ENCODE peak calls at places on chromosomes 11 and 22, in ten cellular contexts. L is heart left ventricle, S is HepG2, W is IMR-90, M is uterus, X is esophagus squamous epithelium, B is Peyer's patch, A is stomach, R is HCT116, Y is transverse colon. Q is an unnamed sample.

GRCh38 chr11:114280696-114281095 is 15.5 kb upstream of the NNMT start:
- DNase-seq in L (peak; percentile 64), S (peak; percentile 46), W (peak; percentile 85), M (peak; percentile 67), X (no peak), B (no peak), A (peak; percentile 52), R (peak; percentile 35), Y (no peak), Q (peak; percentile 92)

GRCh38 chr22:37623075-37624016 is 14.7 kb downstream of the GGA1 start:
- DNase-seq in L (peak; percentile 63), S (peak; percentile 50), W (peak; percentile 43), M (peak; percentile 70), X (no peak), B (peak; percentile 77), A (peak; percentile 73), R (no peak), Y (peak; percentile 76), Q (no peak)

GRCh38 chr22:43550024-43550620 is 138.3 kb downstream of the MPPED1 start:
- DNase-seq in L (no peak), S (no peak), W (no peak), M (no peak), X (no peak), B (no peak), A (peak; percentile 4), R (no peak), Y (no peak), Q (no peak)

GRCh38 chr22:27982106-27982505 is 63.0 kb upstream of the PITPNB start:
- DNase-seq in L (no peak), S (no peak), W (no peak), M (no peak), X (no peak), B (no peak), A (peak; percentile 15), R (no peak), Y (no peak), Q (no peak)

GRCh38 chr11:35812850-35813249 is 131.0 kb upstream of the LDLRAD3 start:
- DNase-seq in L (peak; percentile 84), S (no peak), W (no peak), M (peak; percentile 30), X (no peak), B (no peak), A (no peak), R (no peak), Y (no peak), Q (no peak)

GRCh38 chr22:43167001-43167589 is 15.7 kb downstream of the TSPO start:
- DNase-seq in L (peak; percentile 18), S (no peak), W (no peak), M (no peak), X (no peak), B (no peak), A (peak; percentile 47), R (no peak), Y (no peak), Q (no peak)

GRCh38 chr22:36258750-36259619 is 6.1 kb downstream of the APOL1 start:
- DNase-seq in L (peak; percentile 48), S (no peak), W (peak; percentile 64), M (peak; percentile 73), X (no peak), B (no peak), A (no peak), R (no peak), Y (peak; percentile 47), Q (no peak)

GRCh38 chr22:19799322-19800190 is 39.0 kb downstream of the TBX1 start:
- DNase-seq in L (no peak), S (no peak), W (peak; percentile 92), M (peak; percentile 90), X (no peak), B (no peak), A (no peak), R (no peak), Y (no peak), Q (no peak)

GRCh38 chr11:99370557-99371200 is 349.9 kb downstream of the CNTN5 start:
- DNase-seq in L (peak; percentile 65), S (no peak), W (peak; percentile 72), M (no peak), X (no peak), B (no peak), A (no peak), R (no peak), Y (no peak), Q (no peak)

GRCh38 chr11:92225563-92226308 is 1.1 kb downstream of the FAT3 start:
- DNase-seq in L (peak; percentile 27), S (no peak), W (no peak), M (no peak), X (no peak), B (peak; percentile 37), A (no peak), R (no peak), Y (no peak), Q (no peak)

GRCh38 chr11:3824714-3825472 is 15.9 kb downstream of the RHOG start:
- DNase-seq in L (peak; percentile 65), S (peak; percentile 69), W (no peak), M (peak; percentile 42), X (no peak), B (peak; percentile 66), A (peak; percentile 66), R (no peak), Y (peak; percentile 74), Q (no peak)

GRCh38 chr11:3825473-3826154 is 15.1 kb downstream of the RHOG start:
- DNase-seq in L (no peak), S (no peak), W (no peak), M (no peak), X (no peak), B (no peak), A (no peak), R (no peak), Y (no peak), Q (no peak)

GRCh38 chr11:3823762-3824506 is 15.6 kb downstream of the PGAP2 start:
- DNase-seq in L (no peak), S (no peak), W (no peak), M (no peak), X (no peak), B (no peak), A (no peak), R (no peak), Y (no peak), Q (no peak)

GRCh38 chr11:3827434-3828186 is 13.1 kb downstream of the RHOG start:
- DNase-seq in L (no peak), S (no peak), W (no peak), M (no peak), X (no peak), B (no peak), A (no peak), R (no peak), Y (no peak), Q (no peak)

GRCh38 chr11:3826721-3827120 is 14.0 kb downstream of the RHOG start:
- DNase-seq in L (no peak), S (no peak), W (no peak), M (no peak), X (no peak), B (no peak), A (no peak), R (no peak), Y (no peak), Q (no peak)
- H3K4me3 ChIP-seq in L (no peak overlapping the region), S (no peak overlapping the region), W (no peak overlapping the region), M (no peak overlapping the region), X (no peak overlapping the region), B (no peak overlapping the region), A (no peak overlapping the region), R (no peak overlapping the region), Y (no peak overlapping the region), Q (no peak overlapping the region)

DNA sequence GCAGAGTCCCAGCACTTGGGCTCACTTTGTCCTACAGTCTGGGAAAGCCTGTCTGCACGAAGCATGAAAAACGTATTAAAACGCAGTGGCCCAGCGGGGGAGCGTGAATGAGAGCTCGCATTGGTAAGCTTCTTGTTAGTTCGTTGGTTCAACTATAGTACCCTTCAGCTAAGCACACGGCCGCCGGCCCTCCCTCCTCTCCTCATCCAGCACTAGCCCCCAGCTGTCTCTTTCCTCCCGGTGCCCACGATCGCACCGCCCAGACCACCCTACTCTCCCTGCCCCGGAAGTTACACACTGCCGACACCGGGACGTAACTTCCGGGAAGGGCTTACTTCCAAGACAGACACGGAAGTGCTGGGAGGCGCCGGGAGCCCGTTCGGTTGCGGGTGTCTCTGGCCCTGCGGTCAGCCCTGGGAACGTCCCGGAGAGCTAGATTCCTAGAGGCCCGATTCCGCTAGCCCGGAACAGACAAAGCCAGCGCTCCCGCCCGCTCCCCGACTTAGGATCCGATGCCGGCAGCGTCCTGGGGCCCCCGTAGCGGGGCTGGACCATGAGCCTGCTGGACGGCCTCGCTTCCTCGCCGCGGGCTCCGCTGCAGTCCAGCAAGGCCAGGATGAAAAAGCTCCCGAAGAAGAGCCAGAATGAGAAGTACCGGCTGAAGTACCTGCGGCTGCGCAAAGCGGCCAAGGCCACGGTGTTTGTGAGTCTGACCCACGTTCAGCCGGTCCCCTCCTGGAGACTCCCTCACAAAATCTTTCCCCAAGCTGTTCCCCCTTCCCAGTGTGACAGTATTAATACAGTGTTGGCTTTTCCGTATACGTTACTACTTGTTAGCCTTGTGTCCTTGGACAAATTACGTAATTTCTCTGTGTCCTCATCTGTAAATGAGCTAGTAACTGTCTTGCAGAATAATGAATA is at the start of gene TBRG1:
- DNase-seq in L (peak; percentile 93), S (peak; percentile 92), W (peak; percentile 91), M (peak; percentile 87), X (peak; percentile 42), B (peak; percentile 88), A (peak; percentile 86), R (peak; percentile 75), Y (peak; percentile 90), Q (no peak)
- TF ChIP-seq POLR2A in L (peak; percentile 93), S (peak; percentile 97), W (peak; percentile 95), M (peak; percentile 82), X (peak; percentile 86), B (peak; percentile 80), A (no peak), R (peak; percentile 78), Y (peak; percentile 91), Q (no peak)

GRCh38 chr11:117719480-117719879 is 77.5 kb downstream of the DSCAML1 start:
- DNase-seq in L (no peak), S (no peak), W (no peak), M (no peak), X (no peak), B (no peak), A (no peak), R (no peak), Y (no peak), Q (no peak)
- H3K4me3 ChIP-seq in L (no peak overlapping the region), S (no peak overlapping the region), W (no peak overlapping the region), M (no peak overlapping the region), X (no peak overlapping the region), B (no peak overlapping the region), A (no peak overlapping the region), R (no peak overlapping the region), Y (no peak overlapping the region), Q (no peak overlapping the region)

DNA sequence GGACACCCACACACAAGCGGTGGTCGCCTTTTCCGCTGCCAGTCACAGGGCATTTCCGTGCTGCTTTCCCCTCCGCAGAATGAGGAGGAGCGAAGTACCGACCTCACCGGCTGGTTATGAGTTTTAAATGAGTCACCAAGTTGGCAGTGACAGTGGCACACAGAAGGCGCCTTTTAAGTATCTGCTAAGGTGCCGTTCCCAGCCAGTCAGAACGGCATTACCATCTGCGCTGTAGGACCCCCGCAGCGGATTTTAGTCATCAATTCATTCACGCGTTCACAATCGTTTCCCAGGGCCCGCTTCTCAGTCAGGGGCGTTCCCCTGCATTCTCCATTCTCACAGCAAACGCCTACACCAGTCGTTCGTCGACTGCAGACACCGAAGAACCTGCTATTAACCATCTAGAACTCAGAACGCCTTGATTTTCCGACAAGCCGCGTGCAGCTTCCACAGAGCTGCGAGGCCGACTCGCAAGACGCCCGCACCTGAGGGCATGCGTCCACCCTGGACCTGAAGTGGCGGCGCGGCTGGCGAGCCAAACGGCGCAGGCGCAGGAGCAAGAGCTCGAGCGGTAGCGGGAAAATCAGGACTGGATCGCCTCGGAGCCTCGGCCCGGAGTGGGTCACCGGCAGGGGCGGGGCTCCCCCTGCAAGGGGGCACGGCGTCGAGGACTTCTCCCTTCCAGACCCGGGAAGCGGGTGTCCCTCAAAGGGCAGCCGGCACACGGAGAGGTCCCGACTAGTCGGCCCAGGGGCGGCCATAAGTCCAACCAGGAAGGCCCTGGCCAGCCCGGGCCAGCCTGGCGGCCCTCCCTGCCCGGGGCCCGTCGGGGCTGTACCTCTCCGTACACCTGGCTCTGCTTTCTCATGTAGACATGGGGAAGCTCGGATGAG is 642 bp downstream of the CYP2R1 start:
- DNase-seq in L (peak; percentile 90), S (no peak), W (peak; percentile 82), M (peak; percentile 80), X (peak; percentile 43), B (peak; percentile 93), A (peak; percentile 92), R (peak; percentile 84), Y (peak; percentile 94), Q (no peak)
- TF ChIP-seq POLR2A in L (peak; percentile 31), S (no peak), W (no peak), M (peak; percentile 66), X (peak; percentile 76), B (peak; percentile 53), A (no peak), R (peak; percentile 91), Y (no peak), Q (no peak)

Q was measured in vagina.